ENCODE peak calls at places on chromosome 20, in nine cellular contexts. A is EH; S is Right ventricle myocardium inferior; R is CD8-positive, alpha-beta T cell; K is stimulated activated naive CD8-positive, alpha-beta T cell treated with anti-CD3 and anti-CD28 coated beads, Interleukin-15, Interleukin-2, amounts not matched to agents 100 U/mL and 50 U/mL, for 24 hours; B is astrocyte of the hippocampus; F is central memory CD8-positive, alpha-beta T cell; I is NB4; H is stimulated activated CD4-positive, alpha-beta T cell treated with anti-CD3 and anti-CD28 coated beads, TNF-alpha, amount 100 ng/mL, for 24 hours. G is an unnamed sample.

GRCh38 chr20:10669843-10670446 is 3.9 kb downstream of the JAG1 start:
- DNase-seq in B (no peak), S (no peak), F (no peak), I (no peak), A (peak), K (no peak), H (no peak), R (no peak), G (no peak)

GRCh38 chr20:59351148-59352040 is 51.0 kb downstream of the EDN3 start:
- DNase-seq in A (peak), H (no peak), R (no peak), B (no peak), K (no peak), S (no peak), I (no peak), F (no peak), G (no peak)

GRCh38 chr20:54156981-54157835 is 16.6 kb downstream of the CYP24A1 start:
- DNase-seq in I (no peak), S (no peak), A (no peak), F (no peak), B (no peak), K (no peak), H (no peak), R (no peak), G (no peak)

GRCh38 chr20:16280219-16280618 is 293.0 kb downstream of the KIF16B start:
- DNase-seq in H (no peak), R (no peak), F (no peak), A (no peak), S (no peak), K (no peak), B (no peak), I (no peak), G (no peak)

GRCh38 chr20:37421060-37421639 is 75.2 kb downstream of the SRC start:
- DNase-seq in I (no peak), A (no peak), H (no peak), B (no peak), F (no peak), R (no peak), K (no peak), S (no peak), G (no peak)

GRCh38 chr20:4045741-4046140 is 30.4 kb upstream of the RNF24 start:
- DNase-seq in F (no peak), R (no peak), A (peak), K (no peak), I (no peak), S (no peak), B (no peak), H (no peak), G (peak)

GRCh38 chr20:4681971-4682370 is 39.7 kb upstream of the PRND start:
- DNase-seq in A (peak), F (no peak), I (no peak), R (no peak), S (no peak), K (no peak), H (no peak), B (no peak), G (no peak)

GRCh38 chr20:8914421-8914820 is 154.5 kb upstream of the PLCB4 start:
- DNase-seq in B (no peak), H (no peak), R (no peak), A (no peak), S (no peak), K (no peak), I (no peak), F (no peak), G (no peak)

GRCh38 chr20:19322061-19322985 is 109.9 kb downstream of the SLC24A3 start:
- DNase-seq in R (no peak), H (no peak), K (no peak), A (peak), F (no peak), S (no peak), B (no peak), I (no peak), G (no peak)

GRCh38 chr20:4916991-4917881 is 84.1 kb downstream of the SLC23A2 start:
- DNase-seq in R (no peak), H (no peak), S (no peak), K (no peak), I (peak), B (peak), F (no peak), A (peak), G (no peak)

GRCh38 chr20:4476903-4477302 is 244.8 kb upstream of the PRND start:
- DNase-seq in I (no peak), K (no peak), F (no peak), S (no peak), A (peak), B (peak), H (no peak), R (no peak), G (no peak)

G was measured in Peyer's patch.